ENCODE peak calls at places on chromosomes 12 and 14, in five cellular contexts. A, E, I, J and Y are unnamed samples.

GRCh38 chr14:76697246-76697645 is 64.0 kb upstream of the VASH1 start:
- DNase-seq in A (no peak), E (no peak), I (no peak), J (no peak), Y (no peak)

GRCh38 chr12:108099085-108099484 is 30.0 kb upstream of the WSCD2 start:
- DNase-seq in A (no peak), E (no peak), I (no peak), J (no peak), Y (no peak)

GRCh38 chr12:23204933-23205778 is 580.2 kb downstream of the ETNK1 start:
- DNase-seq in A (peak), E (peak), I (no peak), J (peak), Y (no peak)

GRCh38 chr14:60565211-60565610 is 56.3 kb downstream of the SIX6 start:
- DNase-seq in A (no peak), E (peak), I (no peak), J (peak), Y (no peak)

GRCh38 chr14:95211721-95212504 is 54.6 kb upstream of the DICER1 start:
- DNase-seq in A (no peak), E (no peak), I (no peak), J (no peak), Y (peak)

GRCh38 chr12:116319851-116320621 is 42.5 kb upstream of the MED13L start:
- DNase-seq in A (no peak), E (peak), I (no peak), J (peak), Y (no peak)

GRCh38 chr14:100446572-100446971 is 123.4 kb downstream of the SLC25A47 start:
- DNase-seq in A (no peak), E (peak), I (no peak), J (no peak), Y (no peak)

GRCh38 chr12:107475900-107476299 is 209.7 kb upstream of the PWP1 start:
- DNase-seq in A (no peak), E (no peak), I (no peak), J (no peak), Y (no peak)

GRCh38 chr12:29053567-29053966 is 95.5 kb upstream of the FAR2 start:
- DNase-seq in A (no peak), E (peak), I (no peak), J (no peak), Y (no peak)

GRCh38 chr12:88472248-88472647 is 108.0 kb downstream of the KITLG start:
- DNase-seq in A (no peak), E (no peak), I (no peak), J (no peak), Y (no peak)

GRCh38 chr12:128043317-128043716 is 223.7 kb upstream of the TMEM132C start:
- DNase-seq in A (no peak), E (no peak), I (no peak), J (no peak), Y (no peak)

GRCh38 chr12:53225635-53226424 is 6.2 kb downstream of the RARG start:
- DNase-seq in A (no peak), E (no peak), I (no peak), J (no peak), Y (no peak)

GRCh38 chr12:88272456-88272855 is 130.3 kb downstream of the TMTC3 start:
- DNase-seq in A (no peak), E (no peak), I (no peak), J (no peak), Y (no peak)

GRCh38 chr12:6039894-6040601 is 84.4 kb downstream of the VWF start:
- DNase-seq in A (peak), E (peak), I (no peak), J (peak), Y (peak)

GRCh38 chr12:104058796-104059195 is 5.5 kb upstream of the HCFC2 start:
- DNase-seq in A (no peak), E (no peak), I (no peak), J (no peak), Y (no peak)

GRCh38 chr12:123049398-123050250 is 69.1 kb downstream of the ARL6IP4 start:
- DNase-seq in A (no peak), E (no peak), I (no peak), J (no peak), Y (no peak)